ENCODE peak calls at places on chromosomes 4 and X, in eight cellular contexts. One of them, this sample, is unnamed.

GRCh38 chrX:51834076-51834475 is 59.3 kb upstream of the MAGED1 start:
- DNase-seq in breast epithelium: no peak
- DNase-seq in adrenal gland: no peak
- DNase-seq in body of pancreas: no peak
- DNase-seq in lower leg skin: no peak
- DNase-seq in spleen: no peak
- DNase-seq in tibial nerve: no peak
- DNase-seq in uterus: no peak
- DNase-seq in this sample: no peak

GRCh38 chr4:85478576-85478975 is 3.6 kb downstream of the ARHGAP24 start:
- DNase-seq in breast epithelium: no peak
- DNase-seq in adrenal gland: no peak
- DNase-seq in body of pancreas: no peak
- DNase-seq in lower leg skin: no peak
- DNase-seq in spleen: no peak
- DNase-seq in tibial nerve: no peak
- DNase-seq in uterus: no peak
- DNase-seq in this sample: no peak

GRCh38 chr4:113248320-113248719 is 198.9 kb downstream of the ANK2 start:
- DNase-seq in breast epithelium: no peak
- DNase-seq in adrenal gland: peak
- DNase-seq in body of pancreas: peak
- DNase-seq in lower leg skin: no peak
- DNase-seq in spleen: no peak
- DNase-seq in tibial nerve: no peak
- DNase-seq in uterus: no peak
- DNase-seq in this sample: no peak

GRCh38 chr4:23822181-23822580 is 67.7 kb downstream of the PPARGC1A start:
- DNase-seq in breast epithelium: no peak
- DNase-seq in adrenal gland: no peak
- DNase-seq in body of pancreas: no peak
- DNase-seq in lower leg skin: no peak
- DNase-seq in spleen: no peak
- DNase-seq in tibial nerve: no peak
- DNase-seq in uterus: no peak
- DNase-seq in this sample: no peak

GRCh38 chr4:89221175-89221867 is 86.3 kb downstream of the GPRIN3 start:
- DNase-seq in breast epithelium: no peak
- DNase-seq in adrenal gland: no peak
- DNase-seq in body of pancreas: no peak
- DNase-seq in lower leg skin: no peak
- DNase-seq in spleen: no peak
- DNase-seq in tibial nerve: no peak
- DNase-seq in uterus: no peak
- DNase-seq in this sample: no peak

GRCh38 chr4:146522862-146523205 is 1.1 kb upstream of the SLC10A7 start:
- DNase-seq in breast epithelium: no peak
- DNase-seq in adrenal gland: no peak
- DNase-seq in body of pancreas: no peak
- DNase-seq in lower leg skin: no peak
- DNase-seq in spleen: no peak
- DNase-seq in tibial nerve: no peak
- DNase-seq in uterus: no peak
- DNase-seq in this sample: no peak

GRCh38 chrX:27591938-27592337 is 1.8 kb downstream of the DCAF8L2 start:
- DNase-seq in breast epithelium: no peak
- DNase-seq in adrenal gland: no peak
- DNase-seq in body of pancreas: no peak
- DNase-seq in lower leg skin: no peak
- DNase-seq in spleen: peak
- DNase-seq in tibial nerve: no peak
- DNase-seq in uterus: no peak
- DNase-seq in this sample: no peak

GRCh38 chr4:124030038-124030638 is 633.5 kb downstream of the SPRY1 start:
- DNase-seq in breast epithelium: no peak
- DNase-seq in adrenal gland: no peak
- DNase-seq in body of pancreas: no peak
- DNase-seq in lower leg skin: peak
- DNase-seq in spleen: no peak
- DNase-seq in tibial nerve: no peak
- DNase-seq in uterus: peak
- DNase-seq in this sample: no peak

GRCh38 chr4:110837896-110838450 is 215.1 kb upstream of the PITX2 start:
- DNase-seq in breast epithelium: no peak
- DNase-seq in adrenal gland: no peak
- DNase-seq in body of pancreas: no peak
- DNase-seq in lower leg skin: no peak
- DNase-seq in spleen: no peak
- DNase-seq in tibial nerve: no peak
- DNase-seq in uterus: no peak
- DNase-seq in this sample: no peak

GRCh38 chr4:156950950-156951349 is 20.6 kb downstream of the PDGFC start:
- DNase-seq in breast epithelium: no peak
- DNase-seq in adrenal gland: no peak
- DNase-seq in body of pancreas: no peak
- DNase-seq in lower leg skin: no peak
- DNase-seq in spleen: no peak
- DNase-seq in tibial nerve: no peak
- DNase-seq in uterus: no peak
- DNase-seq in this sample: no peak

GRCh38 chrX:48945517-48946348 is 11.7 kb downstream of the OTUD5 start:
- DNase-seq in breast epithelium: no peak
- DNase-seq in adrenal gland: peak
- DNase-seq in body of pancreas: peak
- DNase-seq in lower leg skin: no peak
- DNase-seq in spleen: peak
- DNase-seq in tibial nerve: no peak
- DNase-seq in uterus: peak
- DNase-seq in this sample: no peak

GRCh38 chr4:188423039-188423438 is 283.8 kb downstream of the TRIML1 start:
- DNase-seq in breast epithelium: no peak
- DNase-seq in adrenal gland: no peak
- DNase-seq in body of pancreas: no peak
- DNase-seq in lower leg skin: no peak
- DNase-seq in spleen: no peak
- DNase-seq in tibial nerve: no peak
- DNase-seq in uterus: no peak
- DNase-seq in this sample: no peak

GRCh38 chrX:103356023-103356798 is at the start of gene TCEAL9:
- DNase-seq in breast epithelium: peak
- DNase-seq in adrenal gland: peak
- DNase-seq in body of pancreas: peak
- DNase-seq in lower leg skin: peak
- DNase-seq in spleen: no peak
- DNase-seq in tibial nerve: peak
- DNase-seq in uterus: peak
- DNase-seq in this sample: no peak

GRCh38 chr4:186765138-186765537 is 41.5 kb upstream of the FAT1 start:
- DNase-seq in breast epithelium: no peak
- DNase-seq in adrenal gland: no peak
- DNase-seq in body of pancreas: no peak
- DNase-seq in lower leg skin: peak
- DNase-seq in spleen: no peak
- DNase-seq in tibial nerve: peak
- DNase-seq in uterus: no peak
- DNase-seq in this sample: peak

GRCh38 chrX:97401154-97401553 is 517.4 kb downstream of the RPA4 start:
- DNase-seq in breast epithelium: no peak
- DNase-seq in adrenal gland: no peak
- DNase-seq in body of pancreas: no peak
- DNase-seq in lower leg skin: no peak
- DNase-seq in spleen: no peak
- DNase-seq in tibial nerve: no peak
- DNase-seq in uterus: no peak
- DNase-seq in this sample: no peak

GRCh38 chrX:111003118-111003517 is 92.9 kb upstream of the PAK3 start:
- DNase-seq in breast epithelium: no peak
- DNase-seq in adrenal gland: no peak
- DNase-seq in body of pancreas: no peak
- DNase-seq in lower leg skin: no peak
- DNase-seq in spleen: no peak
- DNase-seq in tibial nerve: no peak
- DNase-seq in uterus: no peak
- DNase-seq in this sample: no peak

GRCh38 chr4:189001283-189001970 is 862.2 kb downstream of the TRIML1 start:
- DNase-seq in breast epithelium: no peak
- DNase-seq in adrenal gland: no peak
- DNase-seq in body of pancreas: no peak
- DNase-seq in lower leg skin: no peak
- DNase-seq in spleen: no peak
- DNase-seq in tibial nerve: no peak
- DNase-seq in uterus: no peak
- DNase-seq in this sample: no peak

GRCh38 chr4:149531861-149532260 is 283.8 kb downstream of the IQCM start:
- DNase-seq in breast epithelium: no peak
- DNase-seq in adrenal gland: no peak
- DNase-seq in body of pancreas: no peak
- DNase-seq in lower leg skin: no peak
- DNase-seq in spleen: no peak
- DNase-seq in tibial nerve: no peak
- DNase-seq in uterus: no peak
- DNase-seq in this sample: no peak

GRCh38 chrX:136597356-136597755 is 50.6 kb upstream of the CD40LG start:
- DNase-seq in breast epithelium: no peak
- DNase-seq in adrenal gland: no peak
- DNase-seq in body of pancreas: no peak
- DNase-seq in lower leg skin: no peak
- DNase-seq in spleen: no peak
- DNase-seq in tibial nerve: no peak
- DNase-seq in uterus: no peak
- DNase-seq in this sample: no peak

GRCh38 chrX:10519761-10520160 is 100.6 kb downstream of the MID1 start:
- DNase-seq in breast epithelium: no peak
- DNase-seq in adrenal gland: no peak
- DNase-seq in body of pancreas: no peak
- DNase-seq in lower leg skin: no peak
- DNase-seq in spleen: no peak
- DNase-seq in tibial nerve: no peak
- DNase-seq in uterus: no peak
- DNase-seq in this sample: no peak

GRCh38 chr4:151227731-151228130 is 49.2 kb upstream of the PRSS48 start:
- DNase-seq in breast epithelium: no peak
- DNase-seq in adrenal gland: peak
- DNase-seq in body of pancreas: peak
- DNase-seq in lower leg skin: peak
- DNase-seq in spleen: no peak
- DNase-seq in tibial nerve: peak
- DNase-seq in uterus: peak
- DNase-seq in this sample: peak

GRCh38 chrX:130253916-130254315 is 14.8 kb downstream of the ZNF280C start:
- DNase-seq in breast epithelium: no peak
- DNase-seq in adrenal gland: no peak
- DNase-seq in body of pancreas: no peak
- DNase-seq in lower leg skin: no peak
- DNase-seq in spleen: no peak
- DNase-seq in tibial nerve: no peak
- DNase-seq in uterus: no peak
- DNase-seq in this sample: no peak

GRCh38 chr4:95095352-95095974 is 337.7 kb downstream of the BMPR1B start:
- DNase-seq in breast epithelium: no peak
- DNase-seq in adrenal gland: peak
- DNase-seq in body of pancreas: no peak
- DNase-seq in lower leg skin: no peak
- DNase-seq in spleen: no peak
- DNase-seq in tibial nerve: no peak
- DNase-seq in uterus: no peak
- DNase-seq in this sample: no peak

GRCh38 chrX:78945186-78945912 is at the start of gene P2RY10:
- DNase-seq in breast epithelium: no peak
- DNase-seq in adrenal gland: no peak
- DNase-seq in body of pancreas: no peak
- DNase-seq in lower leg skin: no peak
- DNase-seq in spleen: no peak
- DNase-seq in tibial nerve: no peak
- DNase-seq in uterus: no peak
- DNase-seq in this sample: no peak

GRCh38 chr4:99808260-99808857 is 8.3 kb upstream of the DAPP1 start:
- DNase-seq in breast epithelium: no peak
- DNase-seq in adrenal gland: peak
- DNase-seq in body of pancreas: peak
- DNase-seq in lower leg skin: no peak
- DNase-seq in spleen: peak
- DNase-seq in tibial nerve: peak
- DNase-seq in uterus: no peak
- DNase-seq in this sample: peak

GRCh38 chrX:47233333-47234113 is 714 bp downstream of the USP11 start:
- DNase-seq in breast epithelium: peak
- DNase-seq in adrenal gland: peak
- DNase-seq in body of pancreas: peak
- DNase-seq in lower leg skin: peak
- DNase-seq in spleen: peak
- DNase-seq in tibial nerve: peak
- DNase-seq in uterus: peak
- DNase-seq in this sample: peak
- TF ChIP-seq POLR2A in breast epithelium: peak
- TF ChIP-seq POLR2A in adrenal gland: no peak
- TF ChIP-seq POLR2A in body of pancreas: no peak
- TF ChIP-seq POLR2A in lower leg skin: no peak
- TF ChIP-seq POLR2A in spleen: no peak
- TF ChIP-seq POLR2A in tibial nerve: peak
- TF ChIP-seq POLR2A in uterus: peak
- TF ChIP-seq POLR2A in this sample: no peak

GRCh38 chr4:83535945-83536648 is at the start of gene GPAT3:
- DNase-seq in breast epithelium: peak
- DNase-seq in adrenal gland: peak
- DNase-seq in body of pancreas: peak
- DNase-seq in lower leg skin: peak
- DNase-seq in spleen: peak
- DNase-seq in tibial nerve: peak
- DNase-seq in uterus: peak
- DNase-seq in this sample: peak
- TF ChIP-seq POLR2A in breast epithelium: no peak
- TF ChIP-seq POLR2A in adrenal gland: no peak
- TF ChIP-seq POLR2A in body of pancreas: peak
- TF ChIP-seq POLR2A in lower leg skin: no peak
- TF ChIP-seq POLR2A in spleen: no peak
- TF ChIP-seq POLR2A in tibial nerve: peak
- TF ChIP-seq POLR2A in uterus: peak
- TF ChIP-seq POLR2A in this sample: no peak

GRCh38 chrX:153598541-153599191 is at the start of gene CCNQ:
- DNase-seq in breast epithelium: no peak
- DNase-seq in adrenal gland: peak
- DNase-seq in body of pancreas: peak
- DNase-seq in lower leg skin: no peak
- DNase-seq in spleen: peak
- DNase-seq in tibial nerve: no peak
- DNase-seq in uterus: no peak
- DNase-seq in this sample: no peak
- TF ChIP-seq POLR2A in breast epithelium: no peak
- TF ChIP-seq POLR2A in adrenal gland: peak
- TF ChIP-seq POLR2A in body of pancreas: peak
- TF ChIP-seq POLR2A in lower leg skin: no peak
- TF ChIP-seq POLR2A in spleen: no peak
- TF ChIP-seq POLR2A in tibial nerve: peak
- TF ChIP-seq POLR2A in uterus: no peak
- TF ChIP-seq POLR2A in this sample: peak

DNA sequence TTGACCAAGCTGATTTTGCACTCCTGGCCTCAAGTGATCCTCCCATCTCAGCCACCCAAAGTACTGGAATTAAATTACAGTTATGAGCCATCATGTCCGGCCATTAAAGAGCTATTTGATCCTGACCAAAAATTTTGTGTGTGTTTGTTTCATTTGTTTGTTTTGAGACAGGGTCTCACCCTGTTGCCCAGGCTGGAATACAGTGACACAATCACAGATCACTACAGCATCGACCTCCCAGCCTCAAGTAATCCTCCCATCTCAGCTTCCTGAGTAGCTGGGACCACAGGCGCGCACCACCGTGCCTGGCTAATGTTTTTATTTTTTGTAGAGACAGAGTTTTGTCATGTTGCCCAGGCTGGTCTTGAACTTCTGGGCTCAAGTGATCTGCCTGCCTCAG is 82.9 kb upstream of the RBPJ start:
- DNase-seq in breast epithelium: no peak
- DNase-seq in adrenal gland: no peak
- DNase-seq in body of pancreas: no peak
- DNase-seq in lower leg skin: no peak
- DNase-seq in spleen: no peak
- DNase-seq in tibial nerve: no peak
- DNase-seq in uterus: no peak
- DNase-seq in this sample: no peak
- TF ChIP-seq POLR2A in breast epithelium: no peak
- TF ChIP-seq POLR2A in adrenal gland: no peak
- TF ChIP-seq POLR2A in body of pancreas: no peak
- TF ChIP-seq POLR2A in lower leg skin: no peak
- TF ChIP-seq POLR2A in spleen: no peak
- TF ChIP-seq POLR2A in tibial nerve: no peak
- TF ChIP-seq POLR2A in uterus: no peak
- TF ChIP-seq POLR2A in this sample: no peak